ENCODE peak calls at places on chromosomes 13 and 19, in seven cellular contexts. O is colonic mucosa, Z is neural progenitor cell, X is brain microvascular endothelial cell, B is AG04450, R is spleen, E is stomach. U is an unnamed sample.

GRCh38 chr19:4013886-4014540 is 6.5 kb downstream of the PIAS4 start:
- DNase-seq in O (no peak), Z (no peak), X (no peak), B (no peak), R (no peak), E (no peak), U (peak; percentile 46)

GRCh38 chr13:41802684-41803554 is 158.0 kb downstream of the VWA8 start:
- DNase-seq in O (no peak), Z (no peak), X (peak; percentile 85), B (peak; percentile 15), R (no peak), E (no peak), U (no peak)

GRCh38 chr13:67367385-67367784 is 137.2 kb upstream of the PCDH9 start:
- DNase-seq in O (no peak), Z (no peak), X (no peak), B (no peak), R (no peak), E (no peak), U (no peak)

GRCh38 chr19:46202426-46202825 is 27.1 kb upstream of the IGFL1 start:
- DNase-seq in O (no peak), Z (no peak), X (no peak), B (no peak), R (no peak), E (no peak), U (no peak)

GRCh38 chr13:36512771-36513170 is 80.5 kb downstream of the CCNA1 start:
- DNase-seq in O (no peak), Z (no peak), X (no peak), B (no peak), R (no peak), E (no peak), U (no peak)

GRCh38 chr19:48575931-48576622 is 24.1 kb downstream of the SULT2B1 start:
- DNase-seq in O (no peak), Z (no peak), X (no peak), B (no peak), R (no peak), E (no peak), U (no peak)

GRCh38 chr19:8054169-8054568 is 1.6 kb downstream of the CCL25 start:
- DNase-seq in O (no peak), Z (peak; percentile 13), X (no peak), B (no peak), R (no peak), E (no peak), U (no peak)

GRCh38 chr13:48210178-48210577 is 22.8 kb upstream of the ITM2B start:
- DNase-seq in O (no peak), Z (no peak), X (peak; percentile 15), B (peak; percentile 58), R (no peak), E (no peak), U (no peak)

GRCh38 chr19:10152100-10152499 is 32.4 kb upstream of the EIF3G start:
- DNase-seq in O (no peak), Z (no peak), X (no peak), B (no peak), R (no peak), E (no peak), U (no peak)

GRCh38 chr19:46616631-46617322 is 8.1 kb downstream of the PTGIR start:
- DNase-seq in O (no peak), Z (peak; percentile 83), X (no peak), B (no peak), R (peak; percentile 77), E (peak; percentile 88), U (peak; percentile 61)

GRCh38 chr19:288911-289310 is 2.3 kb downstream of the PLPP2 start:
- DNase-seq in O (no peak), Z (no peak), X (no peak), B (no peak), R (no peak), E (peak; percentile 25), U (no peak)

DNA sequence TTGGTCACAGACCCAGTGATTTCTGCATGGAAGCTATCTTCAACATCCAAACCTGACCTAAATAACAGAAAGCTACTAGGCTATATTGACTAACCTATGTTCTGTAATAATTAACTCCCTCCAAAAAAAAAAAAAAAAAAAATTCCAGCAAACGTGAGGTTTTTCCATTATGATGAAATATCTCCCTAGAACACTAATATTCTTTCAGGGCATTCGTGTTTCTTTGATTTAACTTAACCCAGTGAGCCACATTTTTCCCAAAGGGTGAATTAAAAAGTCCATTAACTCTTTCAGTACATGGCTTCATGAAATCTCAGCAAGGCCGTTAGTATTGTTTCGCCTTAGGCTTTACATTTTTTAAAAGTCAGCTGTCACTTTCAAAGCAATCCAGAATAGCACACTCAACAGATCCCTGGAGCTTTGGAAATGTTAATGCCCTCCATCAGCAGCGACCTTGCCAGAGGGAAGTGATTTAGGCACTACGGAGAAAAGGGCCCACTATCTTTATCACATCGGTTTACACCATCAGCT is 175.8 kb downstream of the DCT start:
- DNase-seq in O (no peak), Z (no peak), X (no peak), B (no peak), R (no peak), E (no peak), U (no peak)
- H3K27ac ChIP-seq in O (no peak overlapping the region), Z (no peak overlapping the region), X (no peak overlapping the region), B (no peak overlapping the region), R (no peak overlapping the region), E (no peak overlapping the region), U (no peak overlapping the region)

GRCh38 chr19:2494084-2494446 is 18.1 kb downstream of the GADD45B start:
- DNase-seq in O (no peak), Z (no peak), X (peak; percentile 53), B (no peak), R (no peak), E (no peak), U (no peak)

GRCh38 chr19:2497186-2497585 is 21.3 kb downstream of the GADD45B start:
- DNase-seq in O (no peak), Z (no peak), X (no peak), B (no peak), R (no peak), E (no peak), U (no peak)

GRCh38 chr19:2494447-2495129 is 18.7 kb downstream of the GADD45B start:
- DNase-seq in O (peak; percentile 76), Z (peak; percentile 75), X (peak; percentile 78), B (no peak), R (peak; percentile 88), E (peak; percentile 80), U (peak; percentile 93)

GRCh38 chr19:2495130-2495641 is 19.3 kb downstream of the GADD45B start:
- DNase-seq in O (peak; percentile 93), Z (peak; percentile 21), X (no peak), B (no peak), R (peak; percentile 88), E (peak; percentile 96), U (peak; percentile 94)

GRCh38 chr19:2495651-2496316 is 19.9 kb downstream of the GADD45B start:
- DNase-seq in O (peak; percentile 73), Z (no peak), X (no peak), B (no peak), R (no peak), E (peak; percentile 65), U (peak; percentile 87)
- H3K4me3 ChIP-seq in O (peak overlapping the region; percentile 63), Z (no peak overlapping the region), X (no peak overlapping the region), B (no peak overlapping the region), R (no peak overlapping the region), E (peak overlapping the region; percentile 50), U (peak overlapping the region; percentile 28)

GRCh38 chr13:74024856-74025255 is 109.3 kb downstream of the KLF12 start:
- DNase-seq in O (no peak), Z (no peak), X (no peak), B (no peak), R (no peak), E (no peak), U (no peak)
- H3K27ac ChIP-seq in O (no peak overlapping the region), Z (no peak overlapping the region), X (no peak overlapping the region), B (no peak overlapping the region), R (no peak overlapping the region), E (no peak overlapping the region), U (no peak overlapping the region)

DNA sequence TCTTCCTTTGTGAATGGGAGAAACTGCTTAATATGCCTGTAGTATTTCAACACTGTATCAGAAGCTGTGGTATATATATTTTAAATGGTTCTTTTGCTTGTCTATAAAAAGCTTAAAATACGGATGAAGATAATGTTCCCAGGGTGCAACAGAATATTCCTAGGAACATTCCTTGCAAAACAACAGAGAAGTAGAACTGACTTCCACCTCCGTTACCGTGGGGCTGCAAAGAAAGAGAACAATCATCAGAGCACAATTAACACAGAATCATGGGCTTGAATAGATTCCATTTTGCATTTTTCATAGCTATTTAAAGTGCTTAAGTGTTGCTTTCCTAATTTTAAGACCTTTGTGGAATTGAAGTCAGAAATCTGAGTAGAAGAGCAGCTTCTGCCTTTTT is 1227.7 kb downstream of the EFNB2 start:
- DNase-seq in O (no peak), Z (no peak), X (no peak), B (no peak), R (no peak), E (no peak), U (no peak)
- H3K4me3 ChIP-seq in O (no peak overlapping the region), Z (no peak overlapping the region), X (no peak overlapping the region), B (no peak overlapping the region), R (no peak overlapping the region), E (no peak overlapping the region), U (no peak overlapping the region)

GRCh38 chr13:110106726-110107125 is 200.2 kb downstream of the COL4A1 start:
- DNase-seq in O (no peak), Z (no peak), X (no peak), B (no peak), R (no peak), E (no peak), U (no peak)

GRCh38 chr13:110103026-110103425 is 203.9 kb downstream of the COL4A1 start:
- DNase-seq in O (no peak), Z (no peak), X (no peak), B (no peak), R (no peak), E (no peak), U (no peak)

GRCh38 chr13:110102053-110102452 is 204.9 kb downstream of the COL4A1 start:
- DNase-seq in O (no peak), Z (no peak), X (no peak), B (no peak), R (no peak), E (no peak), U (no peak)

GRCh38 chr13:110105136-110105535 is 201.8 kb downstream of the COL4A1 start:
- DNase-seq in O (no peak), Z (no peak), X (no peak), B (no peak), R (no peak), E (no peak), U (no peak)

DNA sequence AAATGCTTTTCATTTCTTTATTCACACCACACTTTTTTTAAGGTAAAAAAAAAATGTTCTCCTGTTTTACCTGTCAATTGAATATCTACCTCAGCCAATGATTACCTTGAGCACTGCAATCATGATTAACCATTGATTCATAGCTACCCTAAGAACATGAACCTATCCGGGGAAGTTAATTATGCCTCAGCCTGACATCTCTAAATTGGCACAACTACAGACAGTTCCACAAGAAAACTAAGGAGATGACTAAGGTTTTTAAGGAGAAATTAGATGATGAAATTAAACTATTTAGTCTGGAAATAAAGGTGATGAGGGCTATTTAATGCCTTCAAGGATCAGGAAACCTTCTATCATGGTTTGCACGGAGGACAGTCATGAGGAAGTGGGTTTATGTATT is 203.5 kb downstream of the COL4A1 start:
- DNase-seq in O (no peak), Z (no peak), X (no peak), B (no peak), R (no peak), E (no peak), U (no peak)
- H3K27ac ChIP-seq in O (no peak overlapping the region), Z (no peak overlapping the region), X (no peak overlapping the region), B (no peak overlapping the region), R (no peak overlapping the region), E (no peak overlapping the region), U (no peak overlapping the region)

U was measured in kidney.